ENCODE peak calls at places on chromosomes 4 and X, in eight cellular contexts. I, N, Q, G, K, Y, F and C are unnamed samples.

GRCh38 chr4:5341151-5341925 is 290.1 kb downstream of the STK32B start:
- DNase-seq in I (no peak), N (no peak), Q (no peak), G (no peak), K (no peak), Y (no peak), F (no peak), C (no peak)

GRCh38 chr4:126647756-126648396 is 984.9 kb upstream of the INTU start:
- DNase-seq in I (no peak), N (peak), Q (no peak), G (no peak), K (no peak), Y (no peak), F (no peak), C (no peak)

GRCh38 chrX:44431206-44431605 is 87.7 kb upstream of the EFHC2 start:
- DNase-seq in I (no peak), N (peak), Q (no peak), G (no peak), K (no peak), Y (no peak), F (no peak), C (no peak)

GRCh38 chr4:119068529-119068962 is 67.1 kb upstream of the MYOZ2 start:
- DNase-seq in I (no peak), N (no peak), Q (no peak), G (no peak), K (no peak), Y (no peak), F (peak), C (no peak)

GRCh38 chr4:70544279-70544870 is 26.0 kb downstream of the AMTN start:
- DNase-seq in I (no peak), N (peak), Q (no peak), G (no peak), K (no peak), Y (no peak), F (no peak), C (no peak)

GRCh38 chr4:85127653-85128052 is 161.2 kb upstream of the WDFY3 start:
- DNase-seq in I (peak), N (peak), Q (no peak), G (no peak), K (no peak), Y (no peak), F (no peak), C (peak)

GRCh38 chr4:174461438-174462106 is 60.7 kb downstream of the HPGD start:
- DNase-seq in I (no peak), N (peak), Q (no peak), G (no peak), K (no peak), Y (no peak), F (no peak), C (no peak)

GRCh38 chrX:40912576-40912975 is 172.7 kb upstream of the USP9X start:
- DNase-seq in I (no peak), N (no peak), Q (no peak), G (no peak), K (no peak), Y (no peak), F (no peak), C (no peak)

GRCh38 chr4:112296949-112297483 is at the start of gene ALPK1:
- DNase-seq in I (peak), N (peak), Q (no peak), G (no peak), K (no peak), Y (peak), F (peak), C (no peak)

GRCh38 chrX:104430720-104431119 is 135.3 kb upstream of the IL1RAPL2 start:
- DNase-seq in I (no peak), N (no peak), Q (no peak), G (no peak), K (no peak), Y (no peak), F (no peak), C (no peak)

GRCh38 chrX:77493677-77494553 is 46.7 kb downstream of the FGF16 start:
- DNase-seq in I (no peak), N (peak), Q (no peak), G (no peak), K (no peak), Y (no peak), F (no peak), C (no peak)

GRCh38 chrX:1009771-1010170 is 202.7 kb downstream of the CRLF2 start:
- DNase-seq in I (no peak), N (no peak), Q (no peak), G (no peak), K (peak), Y (no peak), F (no peak), C (no peak)

GRCh38 chrX:133527415-133527814 is 112.1 kb upstream of the GPC4 start:
- DNase-seq in I (no peak), N (peak), Q (no peak), G (no peak), K (no peak), Y (no peak), F (no peak), C (no peak)

GRCh38 chr4:118811832-118812231 is 24.1 kb downstream of the SEC24D start:
- DNase-seq in I (no peak), N (peak), Q (no peak), G (no peak), K (no peak), Y (no peak), F (no peak), C (no peak)

GRCh38 chr4:164526916-164527315 is 227.0 kb upstream of the SMIM31 start:
- DNase-seq in I (no peak), N (no peak), Q (no peak), G (no peak), K (no peak), Y (no peak), F (no peak), C (no peak)

GRCh38 chrX:31136144-31136572 is 64.3 kb upstream of the FTHL17 start:
- DNase-seq in I (no peak), N (no peak), Q (no peak), G (no peak), K (no peak), Y (peak), F (no peak), C (no peak)

GRCh38 chrX:122868626-122869025 is 315.5 kb upstream of the GRIA3 start:
- DNase-seq in I (no peak), N (no peak), Q (no peak), G (no peak), K (no peak), Y (no peak), F (peak), C (no peak)

GRCh38 chr4:152369903-152370296 is 166.0 kb downstream of the FBXW7 start:
- DNase-seq in I (no peak), N (no peak), Q (no peak), G (no peak), K (no peak), Y (no peak), F (no peak), C (no peak)

GRCh38 chr4:181161669-181162068 is 1081.5 kb upstream of the TENM3 start:
- DNase-seq in I (no peak), N (no peak), Q (no peak), G (no peak), K (no peak), Y (no peak), F (no peak), C (no peak)

GRCh38 chrX:51860679-51861078 is 32.7 kb upstream of the MAGED1 start:
- DNase-seq in I (peak), N (peak), Q (no peak), G (no peak), K (no peak), Y (no peak), F (no peak), C (no peak)

GRCh38 chr4:38313175-38313574 is 350.8 kb upstream of the KLF3 start:
- DNase-seq in I (no peak), N (no peak), Q (no peak), G (no peak), K (no peak), Y (no peak), F (no peak), C (no peak)

GRCh38 chrX:107935200-107935599 is 47.0 kb downstream of the TEX13B start:
- DNase-seq in I (no peak), N (peak), Q (no peak), G (no peak), K (no peak), Y (no peak), F (no peak), C (no peak)